ENCODE peak calls at places on chromosome 12, in nine cellular contexts. One of them, this sample, is unnamed.
A peak's percentile ranks its signal among the peaks of the same experiment; 100 is the strongest.

GRCh38 chr12:47409310-47409709 is 296.5 kb downstream of the RPAP3 start:
- DNase-seq in frontal cortex: no peak
- DNase-seq in amniotic stem cell: no peak
- DNase-seq in EL: no peak
- DNase-seq in GM12892: no peak
- DNase-seq in activated naive CD4-positive, alpha-beta T cell treated with Interleukin-2 at 50 U/mL for 16 hours: no peak
- DNase-seq in COR-L47: no peak
- DNase-seq in stimulated activated CD8-positive, alpha-beta memory T cell treated with anti-CD3 and anti-CD28 coated beads, Interleukin-12 subunit alpha, Interleukin-12 subunit beta, amount 100 ng/mL, for 4 hours: no peak
- DNase-seq in stimulated activated naive CD4-positive, alpha-beta T cell: no peak
- DNase-seq in this sample: no peak

GRCh38 chr12:25017336-25017735 is 68.4 kb upstream of the BCAT1 start:
- DNase-seq in activated naive CD4-positive, alpha-beta T cell treated with Interleukin-2 at 50 U/mL for 16 hours: no peak
- DNase-seq in COR-L47: no peak
- DNase-seq in stimulated activated CD8-positive, alpha-beta memory T cell treated with anti-CD3 and anti-CD28 coated beads, Interleukin-12 subunit alpha, Interleukin-12 subunit beta, amount 100 ng/mL, for 4 hours: no peak
- DNase-seq in EL: peak; percentile 30
- DNase-seq in frontal cortex: no peak
- DNase-seq in GM12892: no peak
- DNase-seq in amniotic stem cell: no peak
- DNase-seq in stimulated activated naive CD4-positive, alpha-beta T cell: no peak
- DNase-seq in this sample: no peak

GRCh38 chr12:7806863-7807487 is 17.8 kb downstream of the NANOG start:
- DNase-seq in amniotic stem cell: peak; percentile 52
- DNase-seq in stimulated activated CD8-positive, alpha-beta memory T cell treated with anti-CD3 and anti-CD28 coated beads, Interleukin-12 subunit alpha, Interleukin-12 subunit beta, amount 100 ng/mL, for 4 hours: peak; percentile 11
- DNase-seq in activated naive CD4-positive, alpha-beta T cell treated with Interleukin-2 at 50 U/mL for 16 hours: peak; percentile 62
- DNase-seq in frontal cortex: peak; percentile 52
- DNase-seq in stimulated activated naive CD4-positive, alpha-beta T cell: peak; percentile 8
- DNase-seq in COR-L47: no peak
- DNase-seq in EL: peak; percentile 68
- DNase-seq in GM12892: peak; percentile 32
- DNase-seq in this sample: peak; percentile 48

GRCh38 chr12:106227641-106228319 is 20.0 kb downstream of the CKAP4 start:
- DNase-seq in frontal cortex: no peak
- DNase-seq in activated naive CD4-positive, alpha-beta T cell treated with Interleukin-2 at 50 U/mL for 16 hours: peak; percentile 51
- DNase-seq in COR-L47: no peak
- DNase-seq in stimulated activated CD8-positive, alpha-beta memory T cell treated with anti-CD3 and anti-CD28 coated beads, Interleukin-12 subunit alpha, Interleukin-12 subunit beta, amount 100 ng/mL, for 4 hours: peak; percentile 47
- DNase-seq in GM12892: no peak
- DNase-seq in stimulated activated naive CD4-positive, alpha-beta T cell: peak; percentile 42
- DNase-seq in EL: no peak
- DNase-seq in amniotic stem cell: no peak
- DNase-seq in this sample: no peak

GRCh38 chr12:21797539-21797938 is 23.0 kb upstream of the KCNJ8 start:
- DNase-seq in GM12892: no peak
- DNase-seq in stimulated activated CD8-positive, alpha-beta memory T cell treated with anti-CD3 and anti-CD28 coated beads, Interleukin-12 subunit alpha, Interleukin-12 subunit beta, amount 100 ng/mL, for 4 hours: no peak
- DNase-seq in activated naive CD4-positive, alpha-beta T cell treated with Interleukin-2 at 50 U/mL for 16 hours: no peak
- DNase-seq in amniotic stem cell: no peak
- DNase-seq in stimulated activated naive CD4-positive, alpha-beta T cell: no peak
- DNase-seq in COR-L47: no peak
- DNase-seq in EL: no peak
- DNase-seq in frontal cortex: no peak
- DNase-seq in this sample: no peak

GRCh38 chr12:3160081-3160480 is 82.9 kb downstream of the TSPAN9 start:
- DNase-seq in frontal cortex: no peak
- DNase-seq in amniotic stem cell: no peak
- DNase-seq in stimulated activated naive CD4-positive, alpha-beta T cell: no peak
- DNase-seq in COR-L47: no peak
- DNase-seq in GM12892: no peak
- DNase-seq in activated naive CD4-positive, alpha-beta T cell treated with Interleukin-2 at 50 U/mL for 16 hours: no peak
- DNase-seq in EL: peak; percentile 51
- DNase-seq in stimulated activated CD8-positive, alpha-beta memory T cell treated with anti-CD3 and anti-CD28 coated beads, Interleukin-12 subunit alpha, Interleukin-12 subunit beta, amount 100 ng/mL, for 4 hours: no peak
- DNase-seq in this sample: no peak

GRCh38 chr12:30797689-30798088 is 42.9 kb upstream of the CAPRIN2 start:
- DNase-seq in activated naive CD4-positive, alpha-beta T cell treated with Interleukin-2 at 50 U/mL for 16 hours: no peak
- DNase-seq in GM12892: no peak
- DNase-seq in EL: no peak
- DNase-seq in stimulated activated CD8-positive, alpha-beta memory T cell treated with anti-CD3 and anti-CD28 coated beads, Interleukin-12 subunit alpha, Interleukin-12 subunit beta, amount 100 ng/mL, for 4 hours: no peak
- DNase-seq in amniotic stem cell: no peak
- DNase-seq in stimulated activated naive CD4-positive, alpha-beta T cell: no peak
- DNase-seq in COR-L47: no peak
- DNase-seq in frontal cortex: no peak
- DNase-seq in this sample: no peak

GRCh38 chr12:6766651-6767300 is 613 bp downstream of the PTMS start:
- DNase-seq in COR-L47: peak; percentile 38
- DNase-seq in activated naive CD4-positive, alpha-beta T cell treated with Interleukin-2 at 50 U/mL for 16 hours: peak; percentile 60
- DNase-seq in stimulated activated CD8-positive, alpha-beta memory T cell treated with anti-CD3 and anti-CD28 coated beads, Interleukin-12 subunit alpha, Interleukin-12 subunit beta, amount 100 ng/mL, for 4 hours: peak; percentile 30
- DNase-seq in EL: peak; percentile 71
- DNase-seq in amniotic stem cell: peak; percentile 26
- DNase-seq in stimulated activated naive CD4-positive, alpha-beta T cell: peak; percentile 10
- DNase-seq in GM12892: peak; percentile 71
- DNase-seq in frontal cortex: peak; percentile 82
- DNase-seq in this sample: peak; percentile 77